ENCODE peak calls at places on chromosomes 16 and 17, in five cellular contexts. K is K562, Q is Right ventricle myocardium superior, G is lower lobe of right lung, M is foreskin keratinocyte. Y is an unnamed sample.

GRCh38 chr17:58534901-58535421 is 20.5 kb upstream of the MTMR4 start:
- ATAC-seq in M (peak), G (peak), Q (peak), K (no peak), Y (no peak)

GRCh38 chr16:66382171-66382965 is 15.9 kb downstream of the CDH5 start:
- ATAC-seq in Q (peak), G (no peak), K (no peak), M (peak), Y (peak)

GRCh38 chr17:22506231-22506630 is 813.9 kb downstream of the KCNJ18 start:
- ATAC-seq in G (no peak), K (no peak), Q (no peak), M (no peak), Y (peak)

GRCh38 chr16:1696863-1697262 is 9.1 kb upstream of the MAPK8IP3 start:
- ATAC-seq in K (no peak), G (no peak), M (peak), Q (no peak), Y (peak)

GRCh38 chr16:27859020-27859419 is 204.5 kb downstream of the GSG1L start:
- ATAC-seq in K (peak), Q (no peak), M (no peak), G (no peak), Y (no peak)

GRCh38 chr16:79296491-79296890 is 304.0 kb downstream of the MAF start:
- ATAC-seq in G (no peak), Q (no peak), K (no peak), M (no peak), Y (no peak)

GRCh38 chr17:55152236-55152635 is 112.5 kb upstream of the HLF start:
- ATAC-seq in M (peak), G (no peak), K (no peak), Q (no peak), Y (no peak)

GRCh38 chr16:11604783-11605563 is 18.3 kb upstream of the LITAF start:
- ATAC-seq in M (no peak), G (peak), K (no peak), Q (peak), Y (peak)

GRCh38 chr17:9409430-9409829 is 166.2 kb downstream of the STX8 start:
- ATAC-seq in K (no peak), Q (peak), G (no peak), M (no peak), Y (no peak)

GRCh38 chr17:31405941-31406371 is 14.5 kb downstream of the RAB11FIP4 start:
- ATAC-seq in M (no peak), G (no peak), K (peak), Q (no peak), Y (no peak)

GRCh38 chr17:83079766-83080616 is 582 bp downstream of the METRNL start:
- ATAC-seq in K (no peak), G (no peak), M (no peak), Q (no peak), Y (peak)

GRCh38 chr16:324451-325334 is 27.8 kb downstream of the AXIN1 start:
- ATAC-seq in Q (peak), M (peak), G (no peak), K (peak), Y (peak)

GRCh38 chr17:14672830-14673229 is 371.9 kb downstream of the HS3ST3B1 start:
- ATAC-seq in K (no peak), M (no peak), G (peak), Q (no peak), Y (peak)

GRCh38 chr16:27432600-27432957 is 30.6 kb downstream of the IL21R start:
- ATAC-seq in G (no peak), Q (no peak), M (peak), K (no peak), Y (peak)

GRCh38 chr17:78818932-78819331 is 21.7 kb downstream of the USP36 start:
- ATAC-seq in M (no peak), Q (peak), G (peak), K (peak), Y (no peak)

GRCh38 chr16:8869212-8869987 is 594 bp upstream of the CARHSP1 start:
- ATAC-seq in K (peak), G (no peak), Q (no peak), M (no peak), Y (no peak)

GRCh38 chr17:77064608-77065007 is 76.2 kb upstream of the SEC14L1 start:
- ATAC-seq in G (no peak), K (no peak), Q (no peak), M (no peak), Y (no peak)

GRCh38 chr17:54738496-54738895 is 162.2 kb upstream of the TOM1L1 start:
- ATAC-seq in G (no peak), Q (no peak), M (no peak), K (no peak), Y (no peak)

GRCh38 chr17:67280279-67280678 is 35.3 kb upstream of the HELZ start:
- ATAC-seq in G (no peak), M (peak), Q (peak), K (no peak), Y (peak)

GRCh38 chr17:50392621-50393020 is 4.7 kb downstream of the LRRC59 start:
- ATAC-seq in M (no peak), G (no peak), Q (no peak), K (no peak), Y (no peak)

GRCh38 chr16:3650631-3651265 is 3.7 kb upstream of the DNASE1 start:
- ATAC-seq in Q (no peak), K (no peak), M (no peak), G (peak), Y (no peak)

GRCh38 chr17:81865733-81866439 is 5.3 kb downstream of the ARHGDIA start:
- ATAC-seq in G (no peak), Q (no peak), K (no peak), M (no peak), Y (no peak)

GRCh38 chr16:19589771-19590302 is 34.3 kb downstream of the VPS35L start:
- ATAC-seq in Q (no peak), G (no peak), M (no peak), K (no peak), Y (no peak)

GRCh38 chr16:70453891-70454220 is 539 bp upstream of the FCSK start:
- ATAC-seq in K (no peak), G (no peak), Q (peak), M (no peak), Y (no peak)

GRCh38 chr17:1695365-1695764 is 10.7 kb upstream of the PRPF8 start:
- ATAC-seq in Q (no peak), G (no peak), M (no peak), K (no peak), Y (no peak)

GRCh38 chr17:44604149-44605115 is 47.1 kb downstream of the FZD2 start:
- ATAC-seq in G (peak), Q (no peak), K (no peak), M (no peak), Y (no peak)

Y was measured in esophagus mucosa.